ENCODE peak calls at places on chromosomes 3 and 15, in nine cellular contexts. B, Y, K, I, Q, M, J, C and G are unnamed samples.

GRCh38 chr15:88649286-88649733 is 10.5 kb downstream of the ISG20 start:
- DNase-seq in B (peak; percentile 53), Y (peak; percentile 34), K (peak; percentile 35), I (peak; percentile 99), Q (peak; percentile 61), M (no peak), J (no peak), C (peak; percentile 71), G (peak; percentile 90)

GRCh38 chr15:93997071-93997658 is 234.2 kb upstream of the MCTP2 start:
- DNase-seq in B (no peak), Y (peak; percentile 7), K (no peak), I (peak; percentile 4), Q (peak; percentile 28), M (no peak), J (peak; percentile 7), C (no peak), G (no peak)

GRCh38 chr15:57611938-57612337 is 20.2 kb downstream of the MYZAP start:
- DNase-seq in B (peak; percentile 82), Y (peak; percentile 34), K (peak; percentile 81), I (no peak), Q (peak; percentile 62), M (peak; percentile 39), J (no peak), C (peak; percentile 77), G (peak; percentile 61)

GRCh38 chr3:167913218-167913902 is 177.8 kb downstream of the SERPINI1 start:
- DNase-seq in B (no peak), Y (peak; percentile 31), K (no peak), I (peak; percentile 3), Q (peak; percentile 5), M (peak; percentile 31), J (no peak), C (no peak), G (no peak)

GRCh38 chr3:168885028-168885427 is 778.5 kb downstream of the MECOM start:
- DNase-seq in B (no peak), Y (no peak), K (no peak), I (peak; percentile 79), Q (peak; percentile 29), M (no peak), J (no peak), C (no peak), G (no peak)

GRCh38 chr3:88219138-88219792 is 69.5 kb downstream of the C3orf38 start:
- DNase-seq in B (peak; percentile 31), Y (no peak), K (no peak), I (peak; percentile 49), Q (peak; percentile 52), M (no peak), J (peak; percentile 10), C (no peak), G (no peak)

GRCh38 chr3:923161-923910 is 169.5 kb upstream of the CNTN6 start:
- DNase-seq in B (no peak), Y (no peak), K (no peak), I (no peak), Q (no peak), M (no peak), J (no peak), C (no peak), G (no peak)

GRCh38 chr3:130293247-130293646 is 52.2 kb upstream of the COL6A5 start:
- DNase-seq in B (no peak), Y (no peak), K (no peak), I (no peak), Q (no peak), M (no peak), J (peak; percentile 17), C (no peak), G (no peak)

GRCh38 chr3:48974076-48974864 is 15.8 kb upstream of the P4HTM start:
- DNase-seq in B (no peak), Y (no peak), K (no peak), I (no peak), Q (no peak), M (no peak), J (no peak), C (no peak), G (peak; percentile 42)

GRCh38 chr3:54888873-54889272 is 39.0 kb downstream of the LRTM1 start:
- DNase-seq in B (no peak), Y (no peak), K (no peak), I (peak; percentile 24), Q (no peak), M (no peak), J (no peak), C (no peak), G (peak; percentile 23)

GRCh38 chr3:163476179-163476578 is 1602.1 kb downstream of the SI start:
- DNase-seq in B (no peak), Y (peak; percentile 24), K (no peak), I (no peak), Q (peak; percentile 7), M (no peak), J (no peak), C (no peak), G (no peak)

GRCh38 chr15:77507911-77508310 is 87.2 kb downstream of the HMG20A start:
- DNase-seq in B (peak; percentile 57), Y (peak; percentile 41), K (peak; percentile 69), I (peak; percentile 59), Q (no peak), M (no peak), J (no peak), C (peak; percentile 60), G (peak; percentile 84)

GRCh38 chr15:49059491-49059890 is 13.2 kb upstream of the SECISBP2L start:
- DNase-seq in B (no peak), Y (no peak), K (no peak), I (no peak), Q (no peak), M (no peak), J (no peak), C (no peak), G (no peak)

DNA sequence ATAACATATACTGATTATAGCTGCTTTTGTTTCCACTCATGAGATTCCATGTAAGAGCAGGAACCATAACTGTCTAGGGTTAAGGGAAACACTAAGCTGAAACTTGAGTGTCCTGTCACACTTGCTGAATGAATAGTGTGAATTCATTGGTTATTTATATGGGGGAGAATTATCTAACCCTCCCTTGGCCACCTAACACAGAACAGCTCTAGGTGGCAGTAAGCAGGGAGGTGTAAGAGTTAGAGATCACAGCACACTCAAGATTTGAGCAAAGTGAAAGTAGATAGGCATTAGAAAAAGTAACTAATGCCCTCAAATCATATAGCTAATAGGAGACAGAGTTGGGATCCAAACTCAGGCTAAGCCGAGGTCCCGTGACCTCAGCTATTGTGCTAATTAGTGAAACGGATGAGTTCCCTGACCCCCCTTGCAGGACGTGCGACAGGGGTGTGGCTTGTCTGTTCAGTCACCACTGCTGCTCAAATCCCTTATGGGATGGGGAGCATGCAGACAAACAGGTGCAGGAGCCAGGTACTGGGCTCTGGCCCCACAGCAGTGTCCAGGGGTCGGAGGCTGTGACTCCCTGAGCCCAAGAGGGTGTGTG is 27.7 kb upstream of the ANO10 start:
- DNase-seq in B (no peak), Y (no peak), K (no peak), I (no peak), Q (no peak), M (no peak), J (peak; percentile 53), C (no peak), G (no peak)
- H3K4me3 ChIP-seq in B (peak overlapping the region; percentile 41), Y (no peak overlapping the region), K (no peak overlapping the region), I (no peak overlapping the region), Q (no peak overlapping the region), M (no peak overlapping the region), J (peak overlapping the region; percentile 15), C (no peak overlapping the region), G (no peak overlapping the region)

DNA sequence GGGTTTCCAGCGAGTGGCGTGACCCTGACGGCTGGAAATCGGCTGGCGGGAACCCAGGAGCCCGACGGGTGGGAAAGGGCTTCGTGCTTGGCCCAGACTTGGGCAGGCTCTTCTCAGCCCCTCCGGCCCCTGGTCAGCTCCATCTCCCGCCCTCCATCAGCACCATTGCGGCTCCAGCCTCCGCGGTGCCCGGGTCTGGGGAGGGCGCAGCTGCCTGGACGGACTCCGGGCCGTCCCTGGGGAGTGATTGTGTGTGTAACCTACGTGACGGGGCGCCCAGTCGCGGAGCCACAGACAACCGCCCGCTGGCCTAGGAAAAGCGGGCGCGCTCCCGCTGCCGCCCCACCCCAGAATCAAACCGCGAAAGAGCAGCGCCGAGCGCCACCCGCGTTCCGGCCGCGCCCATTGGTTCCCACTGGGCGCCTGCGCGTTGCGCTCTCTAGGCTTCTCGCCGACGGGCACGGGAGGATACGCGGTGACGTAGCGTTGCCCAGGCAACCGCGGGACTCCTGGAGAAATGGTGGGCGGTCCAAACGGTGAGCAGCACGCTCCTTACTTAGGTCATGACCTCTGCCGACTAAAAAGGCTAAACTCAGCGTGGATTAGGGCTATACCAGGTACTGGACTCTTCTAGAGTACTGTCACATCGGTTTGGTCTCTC is at the start of gene CFAP20DC:
- DNase-seq in B (peak; percentile 91), Y (peak; percentile 85), K (peak; percentile 82), I (peak; percentile 89), Q (peak; percentile 90), M (peak; percentile 71), J (peak; percentile 80), C (peak; percentile 92), G (peak; percentile 85)
- TF ChIP-seq POLR2A in B (no peak), Y (peak; percentile 95), K (no peak), I (peak; percentile 85), Q (peak; percentile 85), M (peak; percentile 33), J (peak; percentile 71), C (no peak), G (no peak)

DNA sequence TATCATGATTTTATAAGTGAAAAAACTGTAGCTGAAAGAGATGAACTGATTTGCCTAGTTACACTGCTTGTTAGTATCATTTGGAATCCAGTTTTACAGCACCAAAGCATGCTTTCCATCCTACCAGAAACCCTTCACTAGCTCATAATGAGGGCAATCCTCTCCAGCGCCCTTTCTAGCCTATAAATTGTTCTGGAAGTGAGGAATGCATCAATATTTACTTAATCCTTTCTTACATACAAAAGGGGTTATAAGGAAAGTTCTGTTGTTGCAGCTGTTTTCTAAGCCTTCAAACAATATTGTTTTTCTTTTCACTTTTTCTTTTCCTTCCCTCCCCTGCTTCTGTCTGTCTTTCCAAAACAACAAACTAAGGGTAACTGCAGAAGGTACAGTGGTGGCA is 11.0 kb upstream of the PCCB start:
- DNase-seq in B (no peak), Y (no peak), K (no peak), I (no peak), Q (no peak), M (no peak), J (no peak), C (no peak), G (no peak)
- H3K4me3 ChIP-seq in B (no peak overlapping the region), Y (no peak overlapping the region), K (no peak overlapping the region), I (no peak overlapping the region), Q (no peak overlapping the region), M (no peak overlapping the region), J (no peak overlapping the region), C (no peak overlapping the region), G (no peak overlapping the region)

DNA sequence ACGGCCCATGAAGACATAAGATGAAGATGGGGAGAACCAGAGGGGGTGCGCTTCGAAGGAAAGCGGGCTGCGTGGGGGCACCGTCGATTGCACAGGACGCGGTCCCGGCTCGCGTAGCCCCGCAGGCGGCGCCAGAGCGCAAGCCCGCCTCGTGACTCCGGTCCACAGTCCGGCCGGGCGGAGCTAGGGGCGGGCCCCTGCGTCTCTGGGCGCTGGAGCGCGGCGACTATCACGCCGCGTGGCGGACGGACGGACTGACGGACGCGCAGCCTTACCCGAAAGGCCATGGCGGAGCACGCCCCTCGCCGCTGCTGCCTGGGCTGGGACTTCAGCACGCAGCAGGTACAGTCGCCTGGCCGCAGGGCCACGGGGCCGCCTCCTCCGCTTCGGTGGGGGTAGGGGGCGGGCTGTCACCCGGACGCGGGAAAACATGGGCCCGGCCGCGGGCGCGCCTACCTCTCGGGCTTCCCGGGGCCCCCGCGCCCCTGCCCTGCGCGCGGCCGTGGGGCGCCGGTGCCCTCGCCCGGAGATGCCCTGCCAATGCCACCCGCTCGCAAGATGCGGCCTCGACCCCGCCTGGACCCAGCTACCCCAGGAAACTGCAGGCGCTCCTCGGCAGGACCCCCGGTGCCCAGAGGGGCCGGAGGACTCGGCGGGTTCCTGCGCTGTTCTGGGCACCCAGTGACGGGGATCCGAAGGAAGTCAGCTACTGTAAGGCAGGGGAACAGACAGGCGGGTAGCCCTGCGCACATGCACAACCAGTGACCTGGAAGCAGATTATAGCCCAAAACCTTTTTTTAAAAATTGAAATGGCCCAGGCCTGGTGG is at the start of gene XYLB:
- DNase-seq in B (peak; percentile 91), Y (peak; percentile 63), K (peak; percentile 63), I (peak; percentile 72), Q (peak; percentile 88), M (peak; percentile 84), J (peak; percentile 96), C (peak; percentile 90), G (peak; percentile 97)
- TF ChIP-seq POLR2A in B (no peak), Y (peak; percentile 29), K (no peak), I (no peak), Q (peak; percentile 86), M (no peak), J (peak; percentile 83), C (no peak), G (no peak)